ENCODE peak calls at places on chromosomes 6 and 20, in eight cellular contexts. One of them, this sample, is unnamed. For H3K4me1, the result is how much of the 10 kb centered on the place peaks cover.

GRCh38 chr6:32462609-32463008 is 22.9 kb downstream of the HLA-DRA start:
- DNase-seq in CD8-positive, alpha-beta memory T cell: no peak
- DNase-seq in heart left ventricle: no peak
- DNase-seq in lower lobe of right lung: no peak
- DNase-seq in kidney: no peak
- DNase-seq in endodermal cell: no peak
- DNase-seq in CD4-positive, alpha-beta memory T cell: no peak
- DNase-seq in astrocyte: no peak
- DNase-seq in this sample: no peak

GRCh38 chr20:46261456-46262253 is 46.6 kb downstream of the CDH22 start:
- DNase-seq in endodermal cell: no peak
- DNase-seq in heart left ventricle: no peak
- DNase-seq in lower lobe of right lung: no peak
- DNase-seq in CD4-positive, alpha-beta memory T cell: no peak
- DNase-seq in CD8-positive, alpha-beta memory T cell: no peak
- DNase-seq in kidney: no peak
- DNase-seq in astrocyte: no peak
- DNase-seq in this sample: no peak

GRCh38 chr6:91083226-91083625 is 496.4 kb upstream of the MAP3K7 start:
- DNase-seq in CD4-positive, alpha-beta memory T cell: no peak
- DNase-seq in endodermal cell: no peak
- DNase-seq in CD8-positive, alpha-beta memory T cell: no peak
- DNase-seq in lower lobe of right lung: no peak
- DNase-seq in heart left ventricle: no peak
- DNase-seq in kidney: no peak
- DNase-seq in astrocyte: peak
- DNase-seq in this sample: no peak

GRCh38 chr6:10030942-10031537 is 383.8 kb downstream of the TFAP2A start:
- DNase-seq in lower lobe of right lung: no peak
- DNase-seq in kidney: no peak
- DNase-seq in heart left ventricle: no peak
- DNase-seq in astrocyte: no peak
- DNase-seq in endodermal cell: no peak
- DNase-seq in CD4-positive, alpha-beta memory T cell: no peak
- DNase-seq in CD8-positive, alpha-beta memory T cell: no peak
- DNase-seq in this sample: no peak

GRCh38 chr20:40703981-40704530 is 15.0 kb upstream of the MAFB start:
- DNase-seq in CD4-positive, alpha-beta memory T cell: no peak
- DNase-seq in CD8-positive, alpha-beta memory T cell: no peak
- DNase-seq in endodermal cell: no peak
- DNase-seq in lower lobe of right lung: no peak
- DNase-seq in heart left ventricle: no peak
- DNase-seq in astrocyte: no peak
- DNase-seq in kidney: no peak
- DNase-seq in this sample: no peak

GRCh38 chr6:66902457-66902856 is 1195.4 kb upstream of the EYS start:
- DNase-seq in kidney: no peak
- DNase-seq in endodermal cell: no peak
- DNase-seq in CD4-positive, alpha-beta memory T cell: no peak
- DNase-seq in CD8-positive, alpha-beta memory T cell: no peak
- DNase-seq in heart left ventricle: no peak
- DNase-seq in lower lobe of right lung: no peak
- DNase-seq in astrocyte: no peak
- DNase-seq in this sample: no peak

GRCh38 chr6:166910601-166911000 is 45.7 kb downstream of the RNASET2 start:
- DNase-seq in endodermal cell: peak
- DNase-seq in heart left ventricle: no peak
- DNase-seq in kidney: no peak
- DNase-seq in CD8-positive, alpha-beta memory T cell: no peak
- DNase-seq in CD4-positive, alpha-beta memory T cell: no peak
- DNase-seq in astrocyte: peak
- DNase-seq in lower lobe of right lung: no peak
- DNase-seq in this sample: no peak

GRCh38 chr6:109759098-109759855 is 68.2 kb downstream of the FIG4 start:
- DNase-seq in endodermal cell: no peak
- DNase-seq in CD4-positive, alpha-beta memory T cell: no peak
- DNase-seq in astrocyte: no peak
- DNase-seq in kidney: no peak
- DNase-seq in heart left ventricle: no peak
- DNase-seq in CD8-positive, alpha-beta memory T cell: no peak
- DNase-seq in lower lobe of right lung: no peak
- DNase-seq in this sample: no peak

GRCh38 chr6:158031445-158032353 is 50.0 kb downstream of the SYNJ2 start:
- DNase-seq in lower lobe of right lung: peak
- DNase-seq in endodermal cell: peak
- DNase-seq in kidney: peak
- DNase-seq in CD8-positive, alpha-beta memory T cell: peak
- DNase-seq in CD4-positive, alpha-beta memory T cell: peak
- DNase-seq in heart left ventricle: peak
- DNase-seq in astrocyte: peak
- DNase-seq in this sample: peak
- H3K4me3 ChIP-seq in lower lobe of right lung: no peak
- H3K4me3 ChIP-seq in endodermal cell: no peak
- H3K4me3 ChIP-seq in kidney: no peak
- H3K4me3 ChIP-seq in CD8-positive, alpha-beta memory T cell: no peak
- H3K4me3 ChIP-seq in CD4-positive, alpha-beta memory T cell: no peak
- H3K4me3 ChIP-seq in heart left ventricle: no peak
- H3K4me3 ChIP-seq in astrocyte: peak
- H3K4me3 ChIP-seq in this sample: no peak

GRCh38 chr6:69061066-69061465 is 426.0 kb downstream of the ADGRB3 start:
- DNase-seq in CD8-positive, alpha-beta memory T cell: no peak
- DNase-seq in CD4-positive, alpha-beta memory T cell: no peak
- DNase-seq in kidney: no peak
- DNase-seq in endodermal cell: no peak
- DNase-seq in lower lobe of right lung: no peak
- DNase-seq in heart left ventricle: no peak
- DNase-seq in astrocyte: no peak
- DNase-seq in this sample: no peak
- H3K27ac ChIP-seq in CD8-positive, alpha-beta memory T cell: no peak
- H3K27ac ChIP-seq in CD4-positive, alpha-beta memory T cell: no peak
- H3K27ac ChIP-seq in kidney: no peak
- H3K27ac ChIP-seq in endodermal cell: no peak
- H3K27ac ChIP-seq in lower lobe of right lung: no peak
- H3K27ac ChIP-seq in heart left ventricle: no peak
- H3K27ac ChIP-seq in astrocyte: no peak
- H3K27ac ChIP-seq in this sample: no peak

GRCh38 chr20:47785321-47785899 is at the start of gene SULF2:
- DNase-seq in astrocyte: no peak
- DNase-seq in heart left ventricle: peak
- DNase-seq in kidney: peak
- DNase-seq in lower lobe of right lung: no peak
- DNase-seq in CD4-positive, alpha-beta memory T cell: no peak
- DNase-seq in CD8-positive, alpha-beta memory T cell: no peak
- DNase-seq in endodermal cell: peak
- DNase-seq in this sample: no peak
- H3K4me1 ChIP-seq in astrocyte: under half
- H3K4me1 ChIP-seq in heart left ventricle: under half
- H3K4me1 ChIP-seq in kidney: under half
- H3K4me1 ChIP-seq in lower lobe of right lung: under half
- H3K4me1 ChIP-seq in CD4-positive, alpha-beta memory T cell: under half
- H3K4me1 ChIP-seq in CD8-positive, alpha-beta memory T cell: under half
- H3K4me1 ChIP-seq in endodermal cell: under half
- H3K4me1 ChIP-seq in this sample: under half

GRCh38 chr6:104956663-104957294 is at the start of gene LIN28B:
- DNase-seq in kidney: no peak
- DNase-seq in CD8-positive, alpha-beta memory T cell: no peak
- DNase-seq in CD4-positive, alpha-beta memory T cell: no peak
- DNase-seq in endodermal cell: no peak
- DNase-seq in heart left ventricle: no peak
- DNase-seq in astrocyte: no peak
- DNase-seq in lower lobe of right lung: no peak
- DNase-seq in this sample: no peak
- H3K4me3 ChIP-seq in kidney: no peak
- H3K4me3 ChIP-seq in CD8-positive, alpha-beta memory T cell: no peak
- H3K4me3 ChIP-seq in CD4-positive, alpha-beta memory T cell: no peak
- H3K4me3 ChIP-seq in endodermal cell: peak
- H3K4me3 ChIP-seq in heart left ventricle: no peak
- H3K4me3 ChIP-seq in astrocyte: peak
- H3K4me3 ChIP-seq in lower lobe of right lung: no peak
- H3K4me3 ChIP-seq in this sample: no peak

GRCh38 chr20:4867036-4867435 is 134.3 kb downstream of the SLC23A2 start:
- DNase-seq in lower lobe of right lung: no peak
- DNase-seq in astrocyte: no peak
- DNase-seq in CD8-positive, alpha-beta memory T cell: no peak
- DNase-seq in heart left ventricle: no peak
- DNase-seq in kidney: no peak
- DNase-seq in endodermal cell: no peak
- DNase-seq in CD4-positive, alpha-beta memory T cell: no peak
- DNase-seq in this sample: no peak

GRCh38 chr20:4873396-4873795 is 127.9 kb downstream of the SLC23A2 start:
- DNase-seq in CD8-positive, alpha-beta memory T cell: no peak
- DNase-seq in astrocyte: no peak
- DNase-seq in CD4-positive, alpha-beta memory T cell: no peak
- DNase-seq in endodermal cell: no peak
- DNase-seq in lower lobe of right lung: no peak
- DNase-seq in heart left ventricle: no peak
- DNase-seq in kidney: no peak
- DNase-seq in this sample: no peak

GRCh38 chr20:4871486-4871885 is 129.8 kb downstream of the SLC23A2 start:
- DNase-seq in CD4-positive, alpha-beta memory T cell: no peak
- DNase-seq in heart left ventricle: no peak
- DNase-seq in endodermal cell: no peak
- DNase-seq in lower lobe of right lung: no peak
- DNase-seq in astrocyte: no peak
- DNase-seq in CD8-positive, alpha-beta memory T cell: no peak
- DNase-seq in kidney: no peak
- DNase-seq in this sample: no peak

GRCh38 chr20:4869290-4870193 is 131.8 kb downstream of the SLC23A2 start:
- DNase-seq in heart left ventricle: no peak
- DNase-seq in kidney: no peak
- DNase-seq in endodermal cell: no peak
- DNase-seq in CD8-positive, alpha-beta memory T cell: no peak
- DNase-seq in lower lobe of right lung: no peak
- DNase-seq in CD4-positive, alpha-beta memory T cell: peak
- DNase-seq in astrocyte: peak
- DNase-seq in this sample: peak

GRCh38 chr20:4870906-4871305 is 130.4 kb downstream of the SLC23A2 start:
- DNase-seq in endodermal cell: no peak
- DNase-seq in heart left ventricle: no peak
- DNase-seq in CD8-positive, alpha-beta memory T cell: no peak
- DNase-seq in CD4-positive, alpha-beta memory T cell: no peak
- DNase-seq in lower lobe of right lung: no peak
- DNase-seq in astrocyte: no peak
- DNase-seq in kidney: no peak
- DNase-seq in this sample: no peak
- H3K27ac ChIP-seq in endodermal cell: no peak
- H3K27ac ChIP-seq in heart left ventricle: no peak
- H3K27ac ChIP-seq in CD8-positive, alpha-beta memory T cell: no peak
- H3K27ac ChIP-seq in CD4-positive, alpha-beta memory T cell: no peak
- H3K27ac ChIP-seq in lower lobe of right lung: no peak
- H3K27ac ChIP-seq in astrocyte: no peak
- H3K27ac ChIP-seq in kidney: no peak
- H3K27ac ChIP-seq in this sample: no peak

DNA sequence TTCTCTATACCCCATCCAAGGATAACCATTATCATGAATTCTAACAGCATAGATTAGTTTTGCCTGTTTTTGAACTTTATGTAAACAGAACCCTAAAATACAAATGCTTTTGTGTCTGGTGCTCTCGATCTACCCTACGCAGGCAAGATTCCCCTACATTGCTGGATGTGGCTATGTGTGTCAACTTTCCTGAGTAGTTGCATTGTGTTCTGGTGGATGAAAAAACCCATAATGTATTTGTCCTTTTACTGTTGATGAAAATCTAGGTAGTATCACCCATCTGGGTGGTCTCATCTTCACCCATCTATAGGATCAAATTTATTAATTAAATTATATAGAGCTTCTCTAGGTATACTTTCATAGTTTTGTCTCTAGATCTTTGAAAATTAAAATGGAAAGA is 211.7 kb downstream of the ANKRD60 start:
- DNase-seq in CD8-positive, alpha-beta memory T cell: no peak
- DNase-seq in CD4-positive, alpha-beta memory T cell: no peak
- DNase-seq in endodermal cell: no peak
- DNase-seq in kidney: no peak
- DNase-seq in lower lobe of right lung: no peak
- DNase-seq in astrocyte: no peak
- DNase-seq in heart left ventricle: no peak
- DNase-seq in this sample: no peak
- H3K4me1 ChIP-seq in CD8-positive, alpha-beta memory T cell: under half
- H3K4me1 ChIP-seq in CD4-positive, alpha-beta memory T cell: under half
- H3K4me1 ChIP-seq in endodermal cell: under half
- H3K4me1 ChIP-seq in kidney: under half
- H3K4me1 ChIP-seq in lower lobe of right lung: under half
- H3K4me1 ChIP-seq in astrocyte: under half
- H3K4me1 ChIP-seq in heart left ventricle: under half
- H3K4me1 ChIP-seq in this sample: half or more